ENCODE peak calls at places on chromosomes 11 and 22, in five cellular contexts. M, O, Z, T and D are unnamed samples.

GRCh38 chr11:63243533-63243932 is at the start of gene SLC22A25:
- DNase-seq in M (no peak), O (no peak), Z (no peak), T (no peak), D (no peak)

GRCh38 chr22:46581580-46582244 is 38.5 kb upstream of the GRAMD4 start:
- DNase-seq in M (no peak), O (no peak), Z (no peak), T (no peak), D (no peak)

GRCh38 chr11:16605440-16605970 is 132.9 kb upstream of the C11orf58 start:
- DNase-seq in M (no peak), O (no peak), Z (peak), T (peak), D (no peak)

GRCh38 chr11:99422581-99423434 is 402.1 kb downstream of the CNTN5 start:
- DNase-seq in M (no peak), O (no peak), Z (no peak), T (no peak), D (no peak)

GRCh38 chr11:8224161-8224591 is 39.5 kb downstream of the LMO1 start:
- DNase-seq in M (no peak), O (no peak), Z (no peak), T (no peak), D (no peak)

GRCh38 chr11:88345408-88345807 is 7.9 kb upstream of the CTSC start:
- DNase-seq in M (no peak), O (no peak), Z (no peak), T (no peak), D (no peak)

GRCh38 chr11:15927196-15927865 is 429.0 kb downstream of the SOX6 start:
- DNase-seq in M (no peak), O (no peak), Z (no peak), T (no peak), D (no peak)

GRCh38 chr22:23225724-23226496 is 45.6 kb downstream of the BCR start:
- DNase-seq in M (no peak), O (no peak), Z (no peak), T (no peak), D (no peak)

GRCh38 chr11:13434247-13435205 is 28.5 kb downstream of the BTBD10 start:
- DNase-seq in M (no peak), O (no peak), Z (no peak), T (no peak), D (no peak)

GRCh38 chr11:45182902-45183301 is 36.5 kb downstream of the PRDM11 start:
- DNase-seq in M (no peak), O (no peak), Z (peak), T (peak), D (no peak)

GRCh38 chr22:21450320-21450831 is 16.8 kb upstream of the TMEM191C start:
- DNase-seq in M (no peak), O (no peak), Z (no peak), T (no peak), D (no peak)

GRCh38 chr22:11066458-11067285 is 4461.3 kb upstream of the OR11H1 start:
- DNase-seq in M (no peak), O (no peak), Z (no peak), T (no peak), D (no peak)

GRCh38 chr11:33266418-33267215 is 9.4 kb downstream of the HIPK3 start:
- DNase-seq in M (no peak), O (no peak), Z (no peak), T (no peak), D (no peak)

GRCh38 chr22:42931421-42932196 is 74.5 kb upstream of the ARFGAP3 start:
- DNase-seq in M (no peak), O (no peak), Z (no peak), T (no peak), D (no peak)

GRCh38 chr11:65107751-65108468 is 3.8 kb upstream of the TM7SF2 start:
- DNase-seq in M (no peak), O (no peak), Z (no peak), T (no peak), D (no peak)

GRCh38 chr11:36600155-36600554 is 2.1 kb upstream of the RAG2 start:
- DNase-seq in M (no peak), O (no peak), Z (no peak), T (no peak), D (no peak)

GRCh38 chr22:17106785-17107546 is 14.2 kb downstream of the TMEM121B start:
- DNase-seq in M (no peak), O (no peak), Z (no peak), T (peak), D (no peak)

GRCh38 chr22:50356186-50356585 is 13.1 kb downstream of the PPP6R2 start:
- DNase-seq in M (no peak), O (no peak), Z (no peak), T (no peak), D (no peak)

GRCh38 chr22:19291580-19292261 is at the start of gene CLTCL1:
- DNase-seq in M (peak), O (peak), Z (peak), T (peak), D (peak)

GRCh38 chr11:12016246-12016645 is 7.8 kb upstream of the DKK3 start:
- DNase-seq in M (no peak), O (no peak), Z (no peak), T (no peak), D (no peak)

GRCh38 chr22:50726643-50727340 is 11.2 kb upstream of the ACR start:
- DNase-seq in M (no peak), O (no peak), Z (no peak), T (no peak), D (no peak)

GRCh38 chr11:121367434-121367833 is 74.9 kb downstream of the SC5D start:
- DNase-seq in M (no peak), O (no peak), Z (no peak), T (no peak), D (peak)

GRCh38 chr11:2975594-2975993 is 16.5 kb downstream of the NAP1L4 start:
- DNase-seq in M (no peak), O (peak), Z (peak), T (peak), D (no peak)

GRCh38 chr22:50507991-50508884 is at the start of gene NCAPH2:
- DNase-seq in M (peak), O (peak), Z (peak), T (peak), D (peak)